ENCODE peak calls at places on chromosomes 2 and 18, in nine cellular contexts. O, Q, F, N, E, Y, V, I and S are unnamed samples. For H3K9me3, the result is how much of the 10 kb centered on the place peaks cover.

GRCh38 chr2:231866450-231866849 is 59.7 kb downstream of the NPPC start:
- DNase-seq in O (no peak), Q (no peak), F (no peak), N (no peak), E (no peak), Y (no peak), V (no peak), I (no peak), S (no peak)

GRCh38 chr2:68812256-68812655 is 58.9 kb downstream of the BMP10 start:
- DNase-seq in O (no peak), Q (no peak), F (no peak), N (no peak), E (no peak), Y (no peak), V (no peak), I (no peak), S (no peak)

GRCh38 chr2:33221046-33221784 is 255.2 kb upstream of the RASGRP3 start:
- DNase-seq in O (no peak), Q (no peak), F (no peak), N (no peak), E (no peak), Y (no peak), V (no peak), I (no peak), S (no peak)

GRCh38 chr2:18546586-18546985 is 13.9 kb downstream of the RDH14 start:
- DNase-seq in O (no peak), Q (no peak), F (no peak), N (no peak), E (no peak), Y (no peak), V (peak), I (no peak), S (no peak)

GRCh38 chr2:172588931-172589330 is 33.0 kb downstream of the PDK1 start:
- DNase-seq in O (no peak), Q (no peak), F (no peak), N (no peak), E (no peak), Y (no peak), V (no peak), I (no peak), S (no peak)

GRCh38 chr2:96254592-96254991 is 11.2 kb downstream of the TMEM127 start:
- DNase-seq in O (no peak), Q (no peak), F (peak), N (peak), E (peak), Y (peak), V (no peak), I (no peak), S (no peak)

GRCh38 chr18:37920865-37921264 is 355.3 kb upstream of the CELF4 start:
- DNase-seq in O (no peak), Q (no peak), F (no peak), N (no peak), E (no peak), Y (no peak), V (no peak), I (no peak), S (no peak)

GRCh38 chr2:239344857-239345216 is 56.0 kb downstream of the HDAC4 start:
- DNase-seq in O (no peak), Q (peak), F (no peak), N (no peak), E (peak), Y (peak), V (no peak), I (no peak), S (no peak)

GRCh38 chr2:99066075-99066557 is 75.4 kb upstream of the C2orf15 start:
- DNase-seq in O (no peak), Q (no peak), F (no peak), N (no peak), E (no peak), Y (no peak), V (peak), I (peak), S (no peak)

GRCh38 chr2:153963247-153963646 is 91.5 kb downstream of the GALNT13 start:
- DNase-seq in O (no peak), Q (no peak), F (no peak), N (no peak), E (no peak), Y (no peak), V (no peak), I (no peak), S (no peak)

GRCh38 chr2:241841181-241842066 is 17.3 kb downstream of the PDCD1 start:
- DNase-seq in O (no peak), Q (no peak), F (no peak), N (peak), E (no peak), Y (peak), V (no peak), I (no peak), S (no peak)

GRCh38 chr2:64288321-64288931 is 144.2 kb upstream of the PELI1 start:
- DNase-seq in O (no peak), Q (no peak), F (no peak), N (peak), E (no peak), Y (peak), V (no peak), I (peak), S (no peak)

GRCh38 chr2:105261061-105261460 is 19.5 kb downstream of the GPR45 start:
- DNase-seq in O (no peak), Q (no peak), F (no peak), N (no peak), E (no peak), Y (no peak), V (no peak), I (peak), S (no peak)

GRCh38 chr2:42136832-42137821 is 32.0 kb upstream of the EML4 start:
- DNase-seq in O (no peak), Q (no peak), F (no peak), N (no peak), E (no peak), Y (no peak), V (no peak), I (no peak), S (no peak)

GRCh38 chr2:179538406-179538805 is 273.8 kb upstream of the SESTD1 start:
- DNase-seq in O (no peak), Q (no peak), F (no peak), N (no peak), E (no peak), Y (no peak), V (no peak), I (no peak), S (no peak)

GRCh38 chr2:68732533-68732932 is 2.1 kb upstream of the ARHGAP25 start:
- DNase-seq in O (no peak), Q (no peak), F (no peak), N (no peak), E (no peak), Y (no peak), V (no peak), I (no peak), S (no peak)

GRCh38 chr2:4882421-4882820 is 809.8 kb upstream of the SOX11 start:
- DNase-seq in O (no peak), Q (no peak), F (no peak), N (no peak), E (no peak), Y (no peak), V (no peak), I (no peak), S (no peak)

DNA sequence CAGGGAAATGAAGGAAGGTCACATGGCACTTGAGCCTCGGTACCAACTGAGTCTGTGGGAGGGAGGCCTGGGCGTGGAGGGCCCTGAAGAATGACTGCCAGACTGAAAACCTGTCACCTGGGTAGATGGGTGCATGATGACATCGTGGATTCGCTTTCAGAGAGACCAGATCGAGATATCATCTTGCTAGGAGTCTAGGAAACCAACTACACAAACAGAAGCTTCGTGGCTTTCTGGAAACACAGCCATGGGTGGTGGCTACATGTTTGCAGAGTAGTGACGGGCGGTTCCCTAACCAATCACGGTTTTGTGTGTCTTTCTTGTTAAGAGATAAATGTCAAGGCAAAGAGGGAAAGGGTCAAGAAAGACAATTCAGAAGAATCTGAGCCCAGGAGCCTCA is 155.0 kb downstream of the EIPR1 start:
- DNase-seq in O (no peak), Q (no peak), F (no peak), N (no peak), E (no peak), Y (no peak), V (no peak), I (no peak), S (no peak)
- H3K9me3 ChIP-seq in O (under half), Q (under half), F (under half), N (under half), E (under half), Y (under half), V (under half), I (under half), S (under half)

GRCh38 chr2:170253721-170254230 is 75.8 kb downstream of the MYO3B start:
- DNase-seq in O (no peak), Q (no peak), F (no peak), N (no peak), E (no peak), Y (no peak), V (no peak), I (no peak), S (no peak)
- H3K27ac ChIP-seq in O (no peak), Q (no peak), F (no peak), N (no peak), E (no peak), Y (no peak), V (no peak), I (no peak), S (no peak)

DNA sequence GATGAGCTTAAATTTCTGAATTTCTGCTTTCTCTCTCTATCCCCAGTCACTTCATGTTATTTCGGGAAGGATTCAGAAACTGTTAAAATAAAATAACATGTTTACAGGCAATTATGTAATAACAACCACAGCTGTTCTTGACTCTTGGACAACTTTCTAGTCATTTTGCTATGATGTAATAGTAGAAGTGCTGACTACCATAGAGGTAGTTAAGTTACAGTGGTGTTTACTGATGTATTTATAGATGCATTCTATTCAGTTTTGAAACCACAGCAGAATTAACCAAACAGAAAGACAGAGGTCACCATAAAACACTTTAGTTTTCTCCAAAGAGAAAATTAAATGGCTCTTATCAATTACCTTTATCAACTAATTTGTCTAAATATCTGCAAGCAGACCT is 1292.0 kb upstream of the CHAC2 start:
- DNase-seq in O (no peak), Q (no peak), F (no peak), N (no peak), E (no peak), Y (no peak), V (no peak), I (no peak), S (no peak)
- H3K9me3 ChIP-seq in O (under half), Q (under half), F (under half), N (under half), E (under half), Y (under half), V (under half), I (under half), S (under half)

DNA sequence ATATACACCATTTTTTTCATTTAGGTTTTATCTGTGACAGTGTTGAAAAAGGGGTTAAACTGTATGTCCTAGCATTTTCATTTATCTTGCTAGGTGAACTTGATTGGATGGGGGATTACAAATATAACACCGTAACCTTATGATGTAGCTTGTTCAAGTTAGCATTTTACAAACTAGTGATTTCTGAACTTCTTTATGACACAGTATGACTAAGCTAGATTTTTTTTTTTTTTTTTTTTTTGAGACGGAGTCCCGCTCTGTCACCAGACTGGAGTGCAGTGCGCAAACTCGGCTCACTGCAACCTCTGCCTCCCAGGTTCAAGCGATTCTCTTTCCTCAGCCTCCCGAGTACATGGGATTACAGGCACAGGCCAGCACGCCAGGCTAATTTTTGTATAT is 47.1 kb downstream of the KCMF1 start:
- DNase-seq in O (no peak), Q (no peak), F (no peak), N (no peak), E (no peak), Y (no peak), V (no peak), I (no peak), S (no peak)
- H3K27ac ChIP-seq in O (no peak), Q (no peak), F (no peak), N (no peak), E (no peak), Y (no peak), V (no peak), I (no peak), S (peak)

DNA sequence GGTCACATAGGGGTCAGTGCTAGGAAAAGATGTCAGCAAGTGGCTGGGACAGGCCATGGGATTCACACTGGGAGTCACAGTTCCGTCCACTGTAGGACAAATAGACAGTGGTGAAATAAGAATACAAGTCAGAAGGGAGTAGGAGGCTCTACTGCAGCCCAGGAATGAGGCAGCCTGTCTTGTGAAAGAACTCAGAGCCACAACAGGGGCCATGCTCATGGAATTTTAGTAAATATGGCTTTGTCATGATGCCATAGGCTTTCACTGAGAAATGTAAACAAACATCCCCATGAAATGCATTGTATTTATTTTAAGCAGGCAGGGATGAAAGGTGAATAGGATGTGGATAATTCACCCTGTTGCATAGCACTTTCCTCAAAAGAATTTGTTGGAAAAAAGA is 504.3 kb downstream of the SOX11 start:
- DNase-seq in O (no peak), Q (no peak), F (no peak), N (no peak), E (no peak), Y (no peak), V (no peak), I (no peak), S (no peak)
- H3K9me3 ChIP-seq in O (under half), Q (under half), F (under half), N (under half), E (under half), Y (under half), V (under half), I (under half), S (under half)

GRCh38 chr2:14587119-14587518 is 45.4 kb upstream of the LRATD1 start:
- DNase-seq in O (no peak), Q (no peak), F (no peak), N (no peak), E (no peak), Y (no peak), V (no peak), I (no peak), S (no peak)
- H3K27ac ChIP-seq in O (no peak), Q (no peak), F (no peak), N (no peak), E (no peak), Y (no peak), V (no peak), I (no peak), S (no peak)

DNA sequence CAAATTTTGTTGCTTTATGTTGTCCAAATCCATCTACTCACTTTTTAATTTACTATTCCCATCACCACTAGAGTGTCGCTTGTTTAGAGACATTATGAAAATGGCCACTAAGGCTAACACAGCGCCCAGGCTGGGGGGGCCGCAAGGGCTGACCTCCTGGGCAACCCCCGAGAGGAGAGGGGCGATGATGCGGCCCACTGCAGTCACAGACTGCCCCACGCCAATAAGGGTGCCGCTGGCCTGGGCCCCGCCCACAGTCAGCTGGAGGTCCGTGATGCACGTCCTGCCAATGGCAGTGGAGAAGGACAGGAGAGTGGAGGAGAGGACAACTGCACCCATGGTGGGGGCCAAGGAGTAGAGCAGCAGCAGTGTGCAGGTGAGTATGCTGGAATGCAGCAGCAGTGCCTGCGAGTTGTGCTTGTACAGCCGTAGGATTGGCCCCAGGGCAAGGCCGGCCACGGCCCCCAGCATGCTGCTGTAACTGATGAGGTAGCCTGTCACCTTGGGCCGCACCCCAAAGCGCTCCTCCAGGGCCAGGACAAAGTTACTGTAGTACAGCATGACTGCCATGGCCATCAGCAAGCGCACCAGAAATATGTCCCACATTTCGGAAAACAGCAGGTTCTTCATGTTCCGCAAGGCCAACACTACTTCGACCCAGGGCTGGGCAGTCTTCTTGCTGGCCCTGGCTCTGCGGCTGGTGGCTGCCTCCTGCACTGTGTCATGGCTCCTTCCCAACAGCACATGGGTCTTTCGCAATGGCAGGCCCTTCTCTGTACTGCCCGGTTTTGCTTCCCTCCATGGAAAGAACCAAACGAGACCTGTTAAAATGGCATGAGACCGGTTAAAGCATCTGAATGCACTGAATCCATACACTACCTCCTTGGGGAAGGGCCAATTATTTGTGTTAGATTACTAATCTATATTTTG is 43.2 kb upstream of the TMEM182 start:
- DNase-seq in O (no peak), Q (no peak), F (no peak), N (no peak), E (no peak), Y (no peak), V (no peak), I (no peak), S (no peak)
- H3K9me3 ChIP-seq in O (under half), Q (under half), F (under half), N (under half), E (under half), Y (under half), V (under half), I (under half), S (under half)

GRCh38 chr2:197146995-197147394 is 163.6 kb downstream of the ANKRD44 start:
- DNase-seq in O (no peak), Q (no peak), F (no peak), N (no peak), E (no peak), Y (no peak), V (no peak), I (no peak), S (no peak)
- H3K27ac ChIP-seq in O (no peak), Q (no peak), F (no peak), N (no peak), E (no peak), Y (no peak), V (no peak), I (no peak), S (no peak)